ENCODE peak calls at places on chromosome 10, in four cellular contexts. K is CD14-positive monocyte; Y is stimulated activated naive CD4-positive, alpha-beta T cell; O is GM19239. W is an unnamed sample.

GRCh38 chr10:101841826-101842225 is 1.8 kb downstream of the KCNIP2 start:
- DNase-seq in K (no peak), Y (no peak), O (no peak), W (no peak)

GRCh38 chr10:25297466-25297865 is 122.7 kb downstream of the GPR158 start:
- DNase-seq in K (no peak), Y (no peak), O (no peak), W (no peak)

GRCh38 chr10:60818134-60818770 is 40.0 kb downstream of the CDK1 start:
- DNase-seq in K (no peak), Y (no peak), O (no peak), W (peak; percentile 34)

GRCh38 chr10:101444058-101444457 is 90.1 kb downstream of the BTRC start:
- DNase-seq in K (no peak), Y (no peak), O (no peak), W (no peak)

GRCh38 chr10:98030991-98031431 is 590 bp upstream of the CRTAC1 start:
- DNase-seq in K (no peak), Y (no peak), O (no peak), W (no peak)

GRCh38 chr10:122279725-122280141 is 8.6 kb downstream of the BTBD16 start:
- DNase-seq in K (no peak), Y (no peak), O (no peak), W (peak; percentile 21)

GRCh38 chr10:107409517-107409916 is 245.0 kb upstream of the SORCS1 start:
- DNase-seq in K (no peak), Y (no peak), O (no peak), W (peak; percentile 5)

GRCh38 chr10:114611617-114612016 is 46.5 kb downstream of the ABLIM1 start:
- DNase-seq in K (no peak), Y (no peak), O (no peak), W (no peak)

GRCh38 chr10:47094636-47095035 is 183.4 kb downstream of the PTPN20 start:
- DNase-seq in K (no peak), Y (no peak), O (no peak), W (no peak)

GRCh38 chr10:112716924-112717348 is 233.1 kb upstream of the TCF7L2 start:
- DNase-seq in K (no peak), Y (no peak), O (no peak), W (peak; percentile 77)

GRCh38 chr10:49615721-49616120 is 1.9 kb downstream of the CHAT start:
- DNase-seq in K (peak; percentile 13), Y (no peak), O (no peak), W (peak; percentile 13)

GRCh38 chr10:21464134-21464533 is 61.3 kb downstream of the SKIDA1 start:
- DNase-seq in K (no peak), Y (no peak), O (no peak), W (no peak)

GRCh38 chr10:112208981-112209380 is 25.4 kb upstream of the GPAM start:
- DNase-seq in K (no peak), Y (no peak), O (no peak), W (no peak)

W was measured in MG63.